ENCODE peak calls at places on chromosomes 1 and 21, in five cellular contexts. X is heart left ventricle, B is ovary, I is GM12878, J is GM23338. A is an unnamed sample. For H3K4me1, the result is how much of the 10 kb centered on the place peaks cover.

GRCh38 chr21:46111857-46112730 is 14.2 kb downstream of the COL6A2 start:
- DNase-seq in X (peak), B (peak), I (no peak), J (no peak), A (no peak)

GRCh38 chr1:31189696-31190674 is 49.7 kb downstream of the NKAIN1 start:
- DNase-seq in X (no peak), B (no peak), I (no peak), J (no peak), A (no peak)

GRCh38 chr1:22207605-22208264 is 64.8 kb upstream of the WNT4 start:
- DNase-seq in X (no peak), B (no peak), I (no peak), J (peak), A (no peak)

GRCh38 chr1:29975036-29975694 is 738.8 kb downstream of the PTPRU start:
- DNase-seq in X (no peak), B (no peak), I (no peak), J (peak), A (peak)

GRCh38 chr1:22562584-22563551 is at the start of gene EPHA8:
- DNase-seq in X (no peak), B (no peak), I (no peak), J (peak), A (no peak)

GRCh38 chr1:229370601-229371021 is 27.8 kb upstream of the CCSAP start:
- DNase-seq in X (peak), B (no peak), I (peak), J (no peak), A (no peak)

GRCh38 chr1:205232122-205232820 is 4.5 kb downstream of the TMCC2 start:
- DNase-seq in X (no peak), B (no peak), I (no peak), J (no peak), A (no peak)

GRCh38 chr1:183877321-183877720 is 72.4 kb downstream of the RGL1 start:
- DNase-seq in X (peak), B (peak), I (no peak), J (no peak), A (no peak)

GRCh38 chr1:46517010-46517600 is 27.5 kb downstream of the DMBX1 start:
- DNase-seq in X (no peak), B (no peak), I (no peak), J (peak), A (peak)

GRCh38 chr1:44361478-44361877 is 6.4 kb upstream of the ERI3 start:
- DNase-seq in X (no peak), B (no peak), I (no peak), J (peak), A (no peak)

GRCh38 chr1:156160744-156161181 is 7.4 kb downstream of the SEMA4A start:
- DNase-seq in X (peak), B (peak), I (no peak), J (peak), A (peak)

GRCh38 chr1:94095744-94096469 is 25.0 kb downstream of the ABCA4 start:
- DNase-seq in X (peak), B (no peak), I (no peak), J (no peak), A (no peak)

GRCh38 chr1:5444365-5444890 is 547.8 kb downstream of the NPHP4 start:
- DNase-seq in X (no peak), B (no peak), I (no peak), J (no peak), A (no peak)

DNA sequence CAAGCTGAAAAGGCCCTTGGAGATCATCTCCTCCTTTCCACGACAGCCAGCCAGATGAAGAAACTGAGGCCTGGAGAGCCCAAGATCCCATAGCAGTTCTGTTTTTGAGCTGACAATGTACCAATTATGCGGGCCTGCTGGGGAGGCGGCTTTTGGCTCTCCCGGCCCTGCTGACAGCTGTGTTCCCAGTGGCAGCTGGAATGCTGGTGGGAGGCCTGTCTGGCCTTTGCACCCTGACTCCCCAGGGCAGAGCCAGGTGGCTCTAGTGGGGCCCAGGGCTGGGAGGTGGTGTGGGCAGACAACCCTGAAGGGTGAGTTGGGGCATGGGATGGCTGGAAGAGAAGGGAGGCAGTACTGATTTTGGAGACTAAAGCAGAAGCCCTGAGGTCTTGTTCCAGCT is 30.7 kb upstream of the WASF2 start:
- DNase-seq in X (no peak), B (no peak), I (no peak), J (no peak), A (no peak)
- H3K4me1 ChIP-seq in X (half or more), B (under half), I (under half), J (under half), A (half or more)

DNA sequence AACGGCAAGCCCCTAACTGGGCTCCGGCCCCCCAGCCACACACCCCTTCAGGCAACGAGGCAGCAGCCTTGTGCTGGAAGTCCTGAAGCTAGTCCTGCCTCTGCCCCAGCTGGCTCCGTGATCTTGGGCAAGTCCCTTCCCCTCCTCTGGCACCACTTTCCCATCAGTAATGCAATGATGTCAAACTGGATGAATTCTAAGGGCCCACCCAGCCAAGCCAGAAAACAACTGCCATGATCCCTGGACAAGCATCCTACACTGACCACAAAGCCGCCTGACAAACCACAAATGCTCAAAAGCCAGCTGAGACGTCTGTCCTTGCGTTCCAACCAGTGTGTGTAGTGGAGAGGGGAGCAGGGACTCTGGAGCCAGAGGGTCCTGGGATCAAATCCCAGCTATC is 26.8 kb downstream of the IFFO2 start:
- DNase-seq in X (no peak), B (no peak), I (no peak), J (no peak), A (no peak)
- H3K4me1 ChIP-seq in X (under half), B (under half), I (half or more), J (under half), A (under half)

DNA sequence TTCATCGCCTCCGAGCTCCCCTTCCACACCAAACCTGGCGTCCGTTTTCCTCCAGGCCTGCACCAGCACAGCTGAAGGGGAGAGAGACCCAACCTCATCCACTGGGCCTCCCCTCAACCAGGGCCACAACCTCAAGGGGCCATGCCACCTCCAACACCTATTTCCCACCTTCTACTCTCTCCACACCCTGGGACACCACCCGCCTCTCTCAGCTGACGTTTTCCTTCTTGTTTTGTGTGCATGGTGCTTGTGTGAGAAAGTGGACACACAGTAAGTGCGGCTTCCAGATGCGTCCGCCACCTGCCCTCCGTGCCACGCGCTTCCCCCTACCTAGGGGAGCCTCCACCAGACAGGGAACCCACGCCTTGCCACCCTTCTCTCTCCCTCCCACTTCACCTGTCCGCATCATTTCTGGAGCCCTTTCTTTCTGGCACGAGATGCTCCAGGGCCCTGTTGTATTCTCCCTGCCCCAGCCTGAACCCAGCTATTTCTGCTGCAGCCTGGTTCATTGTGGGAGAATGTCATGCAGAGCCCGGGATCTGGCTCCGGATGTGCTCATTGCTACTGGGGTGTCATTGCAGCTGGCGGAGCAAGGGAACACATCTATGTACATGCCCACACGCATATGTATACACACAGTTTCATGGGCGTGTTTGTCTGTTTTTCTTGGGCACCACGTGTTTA is 1.3 kb upstream of the GNB1 start:
- DNase-seq in X (no peak), B (no peak), I (no peak), J (no peak), A (no peak)
- H3K4me1 ChIP-seq in X (under half), B (under half), I (under half), J (under half), A (under half)

DNA sequence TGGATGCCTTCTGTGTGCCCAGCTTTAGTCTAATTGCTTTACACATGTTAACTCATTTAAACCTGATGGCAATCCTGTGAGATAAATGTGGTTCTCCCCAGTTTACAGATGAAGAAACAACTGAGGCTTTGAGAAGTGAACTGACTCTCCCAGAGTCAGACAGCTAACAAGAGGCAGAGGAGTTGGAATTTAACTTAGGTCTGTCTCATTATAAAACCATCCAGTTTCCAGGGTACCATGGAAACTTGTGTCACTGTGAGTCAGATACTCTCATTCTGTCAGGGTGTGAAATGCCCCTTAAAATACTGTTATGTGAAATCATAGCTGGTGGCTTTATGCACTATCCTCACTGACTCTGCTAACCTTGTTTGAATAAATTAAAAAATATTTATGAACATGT is 206.6 kb downstream of the PBX1 start:
- DNase-seq in X (no peak), B (no peak), I (no peak), J (no peak), A (no peak)
- H3K4me1 ChIP-seq in X (under half), B (under half), I (under half), J (under half), A (under half)

GRCh38 chr1:178580096-178580495 is 67.2 kb downstream of the TEX35 start:
- DNase-seq in X (no peak), B (no peak), I (no peak), J (no peak), A (no peak)
- H3K4me1 ChIP-seq in X (under half), B (under half), I (half or more), J (under half), A (under half)

DNA sequence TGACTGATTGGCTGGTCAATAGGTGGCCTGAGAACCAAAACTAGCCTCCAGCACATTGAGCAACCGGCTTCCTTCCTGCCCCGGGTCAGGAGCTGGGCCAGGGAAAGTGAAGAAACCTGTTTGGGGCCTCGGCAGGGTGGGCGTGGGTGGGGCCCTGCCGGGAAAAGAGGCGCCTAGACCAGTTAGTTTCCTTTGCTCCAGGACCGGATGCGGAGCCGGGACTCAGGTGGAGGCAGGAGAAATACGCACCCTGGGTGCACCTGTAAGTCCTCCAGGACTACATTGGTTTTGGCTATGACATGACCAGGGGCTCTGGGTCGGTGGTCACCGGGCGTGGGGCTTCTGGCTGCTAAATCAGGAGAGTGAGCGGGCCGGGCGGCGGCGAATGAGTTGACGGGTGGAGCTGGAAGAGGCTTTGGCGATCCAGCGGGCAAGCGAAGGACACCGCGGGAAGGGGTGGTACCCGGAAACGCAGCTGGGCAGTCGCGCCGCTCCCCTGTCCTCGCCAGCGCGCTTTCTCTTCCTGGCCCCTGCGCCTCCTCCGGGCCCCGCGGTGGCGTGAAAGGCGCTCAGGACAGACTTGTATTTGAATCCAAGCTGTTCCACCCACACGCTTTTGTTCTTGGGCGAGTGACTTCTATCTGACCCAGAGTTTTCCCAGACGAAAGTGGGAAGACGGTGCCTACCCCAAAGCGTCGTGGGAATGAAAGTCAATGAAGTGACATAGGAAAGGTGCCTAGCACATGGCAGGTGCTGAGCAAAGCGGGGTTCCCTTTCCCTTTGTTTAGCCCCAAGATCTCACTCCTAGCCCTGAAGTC is 30.6 kb upstream of the JUN start:
- DNase-seq in X (peak), B (peak), I (no peak), J (peak), A (no peak)
- H3K4me1 ChIP-seq in X (under half), B (under half), I (under half), J (under half), A (under half)

DNA sequence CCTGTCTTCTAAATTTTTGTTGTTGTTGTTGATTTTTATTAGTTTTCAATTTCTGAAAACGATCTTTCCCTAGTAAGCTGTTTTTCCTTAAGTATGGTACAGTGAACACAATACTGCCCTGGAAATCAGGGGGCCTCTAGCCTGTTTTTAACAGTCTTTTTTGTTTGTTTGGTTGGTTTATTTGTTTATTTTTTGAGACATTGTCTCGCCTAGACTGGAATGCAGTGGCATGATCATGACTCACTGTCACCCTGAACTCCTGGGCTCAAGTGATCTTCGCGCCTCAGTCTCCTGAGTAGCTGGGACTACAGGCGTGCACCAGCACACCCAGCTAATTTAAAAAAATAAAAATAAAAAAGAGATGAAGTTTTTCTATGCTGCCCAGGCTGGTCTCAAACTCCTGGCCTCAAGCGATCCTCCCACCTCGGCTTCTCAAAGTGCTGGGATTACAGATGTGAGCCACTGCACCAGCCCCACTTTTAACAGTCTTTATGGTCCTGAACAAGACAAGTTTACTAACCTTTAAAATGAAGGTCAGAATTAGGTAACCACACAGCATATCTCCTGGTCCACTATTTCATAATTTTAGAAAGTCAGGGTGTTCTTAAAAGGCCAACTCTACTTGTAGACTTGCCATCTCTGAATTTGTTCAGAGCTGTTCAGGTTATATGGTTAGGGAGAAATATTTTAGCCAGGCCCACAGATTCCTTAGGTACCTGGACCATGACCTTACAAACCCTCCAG is 35.4 kb downstream of the TBCE start:
- DNase-seq in X (no peak), B (no peak), I (no peak), J (no peak), A (no peak)
- H3K4me1 ChIP-seq in X (under half), B (under half), I (under half), J (under half), A (under half)

GRCh38 chr1:32763221-32763620 is 53.9 kb downstream of the YARS1 start:
- DNase-seq in X (no peak), B (no peak), I (no peak), J (no peak), A (no peak)
- H3K4me1 ChIP-seq in X (under half), B (under half), I (under half), J (half or more), A (under half)

GRCh38 chr1:26281091-26281958 is 1.4 kb downstream of the SH3BGRL3 start:
- DNase-seq in X (no peak), B (no peak), I (no peak), J (no peak), A (no peak)
- H3K4me1 ChIP-seq in X (half or more), B (under half), I (half or more), J (under half), A (under half)